ENCODE peak calls at places on chromosomes 2 and 18, in ten cellular contexts. C, S, M, A, J, B, V, X, Q and Y are unnamed samples.

GRCh38 chr2:162126145-162126926 is 25.7 kb downstream of the GCG start:
- DNase-seq in C (peak; percentile 43), S (no peak), M (no peak), A (peak; percentile 29), J (peak; percentile 57), B (no peak), V (no peak), X (no peak), Q (no peak), Y (no peak)

GRCh38 chr18:21972281-21972680 is 197.1 kb upstream of the GATA6 start:
- DNase-seq in C (no peak), S (no peak), M (no peak), A (no peak), J (no peak), B (no peak), V (no peak), X (no peak), Q (no peak), Y (no peak)

GRCh38 chr2:26670171-26670570 is 22.4 kb upstream of the KCNK3 start:
- DNase-seq in C (no peak), S (no peak), M (no peak), A (no peak), J (no peak), B (no peak), V (no peak), X (no peak), Q (peak; percentile 47), Y (no peak)

GRCh38 chr18:30175061-30175574 is 867.4 kb downstream of the DSC3 start:
- DNase-seq in C (no peak), S (no peak), M (no peak), A (no peak), J (no peak), B (no peak), V (no peak), X (no peak), Q (no peak), Y (no peak)

GRCh38 chr2:69781321-69782248 is 39.7 kb downstream of the ANXA4 start:
- DNase-seq in C (no peak), S (no peak), M (peak; percentile 67), A (no peak), J (no peak), B (no peak), V (no peak), X (no peak), Q (no peak), Y (no peak)

GRCh38 chr18:61333271-61333745 is at the start of gene CDH20:
- DNase-seq in C (no peak), S (no peak), M (no peak), A (no peak), J (no peak), B (peak; percentile 56), V (no peak), X (peak; percentile 40), Q (no peak), Y (no peak)

GRCh38 chr2:15145919-15146318 is 415.2 kb downstream of the NBAS start:
- DNase-seq in C (no peak), S (no peak), M (no peak), A (no peak), J (no peak), B (no peak), V (no peak), X (no peak), Q (no peak), Y (no peak)

GRCh38 chr18:47883771-47884413 is 46.6 kb downstream of the SMAD2 start:
- DNase-seq in C (no peak), S (no peak), M (no peak), A (peak; percentile 32), J (no peak), B (no peak), V (no peak), X (no peak), Q (no peak), Y (peak; percentile 5)

GRCh38 chr2:229653551-229653950 is 60.8 kb downstream of the DNER start:
- DNase-seq in C (no peak), S (no peak), M (no peak), A (no peak), J (no peak), B (no peak), V (no peak), X (no peak), Q (no peak), Y (no peak)

GRCh38 chr2:30709516-30709915 is 97.7 kb downstream of the CAPN13 start:
- DNase-seq in C (no peak), S (no peak), M (no peak), A (no peak), J (no peak), B (no peak), V (no peak), X (no peak), Q (peak; percentile 71), Y (no peak)

GRCh38 chr2:72803151-72803550 is 22.7 kb downstream of the EXOC6B start:
- DNase-seq in C (no peak), S (no peak), M (no peak), A (peak; percentile 37), J (no peak), B (no peak), V (no peak), X (no peak), Q (no peak), Y (no peak)

GRCh38 chr2:22079583-22079982 is 955.8 kb downstream of the TDRD15 start:
- DNase-seq in C (no peak), S (no peak), M (no peak), A (no peak), J (no peak), B (no peak), V (no peak), X (no peak), Q (no peak), Y (no peak)

GRCh38 chr2:182444806-182445205 is 18.0 kb upstream of the PDE1A start:
- DNase-seq in C (no peak), S (no peak), M (no peak), A (no peak), J (no peak), B (no peak), V (no peak), X (no peak), Q (no peak), Y (no peak)

GRCh38 chr2:23680951-23681350 is 246.0 kb downstream of the ATAD2B start:
- DNase-seq in C (no peak), S (no peak), M (no peak), A (no peak), J (no peak), B (no peak), V (no peak), X (no peak), Q (no peak), Y (no peak)

GRCh38 chr18:70469916-70470315 is 181.1 kb downstream of the SOCS6 start:
- DNase-seq in C (no peak), S (no peak), M (no peak), A (no peak), J (no peak), B (no peak), V (no peak), X (no peak), Q (no peak), Y (no peak)

GRCh38 chr2:86628091-86628522 is 4.4 kb upstream of the RNF103 start:
- DNase-seq in C (no peak), S (no peak), M (no peak), A (no peak), J (no peak), B (peak; percentile 49), V (no peak), X (no peak), Q (no peak), Y (no peak)

GRCh38 chr2:209423562-209424541 is at the start of gene MAP2:
- DNase-seq in C (peak; percentile 92), S (peak; percentile 80), M (peak; percentile 55), A (peak; percentile 59), J (peak; percentile 83), B (peak; percentile 89), V (peak; percentile 87), X (peak; percentile 92), Q (peak; percentile 91), Y (peak; percentile 78)

GRCh38 chr18:40976050-40976449 is 979.0 kb upstream of the PIK3C3 start:
- DNase-seq in C (no peak), S (no peak), M (no peak), A (no peak), J (no peak), B (no peak), V (no peak), X (no peak), Q (no peak), Y (no peak)

GRCh38 chr2:238839428-238839827 is 8.5 kb upstream of the TWIST2 start:
- DNase-seq in C (no peak), S (no peak), M (no peak), A (no peak), J (no peak), B (no peak), V (no peak), X (no peak), Q (no peak), Y (no peak)

GRCh38 chr18:43596106-43596712 is 318.9 kb upstream of the SYT4 start:
- DNase-seq in C (no peak), S (no peak), M (peak; percentile 5), A (peak; percentile 30), J (no peak), B (no peak), V (no peak), X (no peak), Q (no peak), Y (peak; percentile 2)
- TF ChIP-seq CTCF in C (peak; percentile 32), S (peak; percentile 56), M (peak; percentile 41), A (peak; percentile 63), J (peak; percentile 52), B (peak; percentile 45), V (peak; percentile 67), X (peak; percentile 41), Q (no peak), Y (peak; percentile 60)

GRCh38 chr2:120735750-120736170 is at the start of gene GLI2:
- DNase-seq in C (no peak), S (peak; percentile 72), M (peak; percentile 61), A (peak; percentile 92), J (peak; percentile 53), B (peak; percentile 86), V (peak; percentile 72), X (peak; percentile 87), Q (peak; percentile 83), Y (peak; percentile 65)
- TF ChIP-seq CTCF in C (no peak), S (peak; percentile 76), M (peak; percentile 81), A (peak; percentile 51), J (peak; percentile 34), B (peak; percentile 67), V (peak; percentile 87), X (peak; percentile 66), Q (peak; percentile 49), Y (peak; percentile 92)

GRCh38 chr18:11518788-11519685 is 90.4 kb upstream of the SLC35G4 start:
- DNase-seq in C (no peak), S (no peak), M (peak; percentile 50), A (peak; percentile 33), J (peak; percentile 32), B (no peak), V (peak; percentile 58), X (peak; percentile 50), Q (no peak), Y (peak; percentile 65)
- TF ChIP-seq CTCF in C (peak; percentile 42), S (peak; percentile 70), M (peak; percentile 55), A (peak; percentile 60), J (peak; percentile 90), B (peak; percentile 50), V (peak; percentile 88), X (peak; percentile 58), Q (peak; percentile 14), Y (peak; percentile 61)

DNA sequence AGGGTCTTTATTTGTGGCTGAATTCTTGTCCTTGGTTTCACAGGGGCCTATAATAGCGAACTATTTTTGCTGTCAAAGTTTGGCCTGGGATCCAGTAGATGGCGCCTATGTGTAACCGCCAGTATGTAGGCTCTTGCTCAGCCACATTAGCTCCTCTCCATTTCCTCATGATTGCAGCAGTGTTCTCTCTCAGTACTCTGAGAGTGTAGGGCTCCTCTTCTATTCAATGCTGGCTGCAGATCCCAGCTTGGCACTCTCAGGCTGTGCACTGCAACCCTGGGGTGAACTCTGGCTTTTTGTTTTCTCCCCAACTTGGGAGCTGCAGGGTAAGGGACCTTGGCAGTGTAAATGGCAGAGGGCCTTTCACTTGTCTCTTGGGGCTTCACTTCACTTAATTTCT is 344.6 kb upstream of the CHAC2 start:
- DNase-seq in C (no peak), S (no peak), M (no peak), A (peak; percentile 65), J (peak; percentile 11), B (no peak), V (no peak), X (no peak), Q (no peak), Y (peak; percentile 14)
- TF ChIP-seq CTCF in C (no peak), S (peak; percentile 44), M (peak; percentile 38), A (peak; percentile 62), J (peak; percentile 64), B (peak; percentile 24), V (peak; percentile 51), X (no peak), Q (no peak), Y (peak; percentile 36)